ENCODE peak calls at places on chromosomes 6 and 20, in nine cellular contexts. A is LHCN-M2; E is stimulated activated CD4-positive, alpha-beta T cell treated with anti-CD3 and anti-CD28 coated beads, Interleukin-12 subunit alpha, Interleukin-12 subunit beta, amount 100 ng/mL, for 4 hours; C is iPS-NIHi11; L is astrocyte of the spinal cord; I is left ventricle myocardium superior; S is activated naive CD4-positive, alpha-beta T cell; J is NCI-H1092 treated with DMSO at 0.1 percent for 48 hours; M is nucleus accumbens. R is an unnamed sample.

GRCh38 chr6:116631379-116631990 is 15.2 kb downstream of the RSPH4A start:
- DNase-seq in A (no peak), E (no peak), C (no peak), L (no peak), I (no peak), S (no peak), J (no peak), M (no peak), R (no peak)

GRCh38 chr6:100493206-100493888 is 28.6 kb upstream of the SIM1 start:
- DNase-seq in A (no peak), E (no peak), C (peak; percentile 31), L (no peak), I (no peak), S (no peak), J (no peak), M (no peak), R (no peak)

GRCh38 chr20:3067139-3068009 is 4.0 kb upstream of the OXT start:
- DNase-seq in A (peak; percentile 38), E (no peak), C (no peak), L (no peak), I (no peak), S (no peak), J (no peak), M (no peak), R (no peak)

GRCh38 chr6:93799226-93799625 is 379.9 kb upstream of the EPHA7 start:
- DNase-seq in A (peak; percentile 74), E (no peak), C (no peak), L (peak; percentile 52), I (no peak), S (no peak), J (no peak), M (no peak), R (no peak)

GRCh38 chr6:24927234-24927955 is 8.4 kb downstream of the RIPOR2 start:
- DNase-seq in A (no peak), E (no peak), C (no peak), L (no peak), I (no peak), S (no peak), J (no peak), M (no peak), R (no peak)

GRCh38 chr20:48015136-48015925 is 230.1 kb upstream of the SULF2 start:
- DNase-seq in A (no peak), E (no peak), C (no peak), L (peak; percentile 32), I (no peak), S (no peak), J (no peak), M (no peak), R (no peak)

GRCh38 chr6:163710552-163710951 is 296.0 kb downstream of the QKI start:
- DNase-seq in A (no peak), E (no peak), C (no peak), L (no peak), I (peak; percentile 52), S (no peak), J (no peak), M (no peak), R (no peak)

GRCh38 chr20:7710440-7710839 is 229.8 kb downstream of the HAO1 start:
- DNase-seq in A (no peak), E (no peak), C (no peak), L (peak; percentile 76), I (no peak), S (no peak), J (no peak), M (no peak), R (no peak)

GRCh38 chr20:62344092-62344491 is 23.0 kb downstream of the LAMA5 start:
- DNase-seq in A (no peak), E (no peak), C (no peak), L (no peak), I (no peak), S (no peak), J (no peak), M (no peak), R (no peak)

GRCh38 chr6:89793586-89793985 is 26.0 kb downstream of the MDN1 start:
- DNase-seq in A (peak; percentile 95), E (no peak), C (no peak), L (peak; percentile 46), I (peak; percentile 85), S (no peak), J (no peak), M (no peak), R (no peak)

GRCh38 chr6:89948876-89949275 is 54.6 kb downstream of the GJA10 start:
- DNase-seq in A (peak; percentile 31), E (no peak), C (no peak), L (no peak), I (no peak), S (no peak), J (no peak), M (no peak), R (no peak)

GRCh38 chr6:118980063-118980462 is 45.1 kb upstream of the MCM9 start:
- DNase-seq in A (peak; percentile 68), E (no peak), C (no peak), L (no peak), I (peak; percentile 33), S (no peak), J (no peak), M (no peak), R (peak; percentile 63)

GRCh38 chr6:12637960-12638641 is 78.5 kb upstream of the PHACTR1 start:
- DNase-seq in A (peak; percentile 83), E (peak; percentile 20), C (peak; percentile 61), L (peak; percentile 77), I (peak; percentile 46), S (peak; percentile 0), J (peak; percentile 35), M (peak; percentile 3), R (peak; percentile 87)

GRCh38 chr6:157727629-157728182 is 95.3 kb upstream of the SNX9 start:
- DNase-seq in A (no peak), E (no peak), C (no peak), L (no peak), I (no peak), S (no peak), J (no peak), M (no peak), R (no peak)

GRCh38 chr6:17394192-17394611 is 807 bp downstream of the CAP2 start:
- DNase-seq in A (peak; percentile 83), E (no peak), C (peak; percentile 73), L (peak; percentile 74), I (peak; percentile 36), S (no peak), J (peak; percentile 18), M (peak; percentile 5), R (peak; percentile 82)

GRCh38 chr20:44643596-44644383 is 7.7 kb downstream of the ADA start:
- DNase-seq in A (peak; percentile 87), E (no peak), C (peak; percentile 41), L (peak; percentile 92), I (peak; percentile 78), S (no peak), J (no peak), M (no peak), R (peak; percentile 69)

GRCh38 chr20:51628533-51629398 is 86.2 kb upstream of the NFATC2 start:
- DNase-seq in A (peak; percentile 47), E (no peak), C (no peak), L (peak; percentile 93), I (no peak), S (no peak), J (no peak), M (no peak), R (no peak)

GRCh38 chr6:169810066-169810989 is 58.9 kb downstream of the ERMARD start:
- DNase-seq in A (no peak), E (no peak), C (peak; percentile 80), L (no peak), I (no peak), S (no peak), J (no peak), M (no peak), R (no peak)

GRCh38 chr6:136487746-136488145 is 62.5 kb downstream of the MAP7 start:
- DNase-seq in A (no peak), E (no peak), C (no peak), L (no peak), I (no peak), S (no peak), J (no peak), M (no peak), R (no peak)

GRCh38 chr20:47596003-47596571 is 94.4 kb downstream of the NCOA3 start:
- DNase-seq in A (no peak), E (no peak), C (no peak), L (no peak), I (no peak), S (no peak), J (no peak), M (no peak), R (no peak)

GRCh38 chr20:44355503-44356352 is at the start of gene HNF4A:
- DNase-seq in A (no peak), E (no peak), C (no peak), L (no peak), I (no peak), S (no peak), J (no peak), M (no peak), R (no peak)

GRCh38 chr6:45351076-45351475 is 22.9 kb downstream of the RUNX2 start:
- DNase-seq in A (no peak), E (no peak), C (no peak), L (no peak), I (no peak), S (no peak), J (no peak), M (no peak), R (no peak)

GRCh38 chr6:138267971-138268895 is 49.9 kb upstream of the PBOV1 start:
- DNase-seq in A (no peak), E (no peak), C (no peak), L (no peak), I (no peak), S (no peak), J (no peak), M (no peak), R (no peak)

GRCh38 chr6:118198746-118199145 is 291.7 kb downstream of the SLC35F1 start:
- DNase-seq in A (peak; percentile 10), E (no peak), C (no peak), L (peak; percentile 57), I (no peak), S (no peak), J (no peak), M (no peak), R (no peak)

GRCh38 chr6:75204222-75204958 is 1.5 kb downstream of the COL12A1 start:
- DNase-seq in A (peak; percentile 92), E (peak; percentile 17), C (peak; percentile 70), L (peak; percentile 95), I (peak; percentile 74), S (no peak), J (peak; percentile 59), M (peak; percentile 49), R (peak; percentile 90)

GRCh38 chr20:15584507-15584906 is 988.7 kb downstream of the KIF16B start:
- DNase-seq in A (no peak), E (no peak), C (peak; percentile 16), L (no peak), I (no peak), S (no peak), J (no peak), M (no peak), R (no peak)